ENCODE peak calls at places on chromosomes 12 and 14, in seven cellular contexts. J, D, A, N, T, I and U are unnamed samples.

GRCh38 chr12:6343518-6343917 is 1.6 kb upstream of the TNFRSF1A start:
- DNase-seq in J (peak; percentile 55), D (no peak), A (no peak), N (no peak), T (no peak), I (no peak), U (peak; percentile 39)

GRCh38 chr12:99759467-99759866 is 111.9 kb downstream of the GARIN6 start:
- DNase-seq in J (no peak), D (no peak), A (no peak), N (no peak), T (no peak), I (no peak), U (no peak)

GRCh38 chr14:77059276-77059934 is 30.9 kb upstream of the IRF2BPL start:
- DNase-seq in J (peak; percentile 97), D (no peak), A (no peak), N (peak; percentile 79), T (peak; percentile 89), I (no peak), U (peak; percentile 93)

GRCh38 chr12:101839324-101840283 is 8.8 kb upstream of the GNPTAB start:
- DNase-seq in J (peak; percentile 75), D (peak; percentile 53), A (peak; percentile 74), N (peak; percentile 78), T (peak; percentile 78), I (no peak), U (peak; percentile 73)

GRCh38 chr14:50533314-50533705 is 941 bp upstream of the MAP4K5 start:
- DNase-seq in J (no peak), D (no peak), A (no peak), N (no peak), T (no peak), I (no peak), U (peak; percentile 31)

GRCh38 chr12:71057330-71057729 is 100.5 kb downstream of the TSPAN8 start:
- DNase-seq in J (peak; percentile 52), D (no peak), A (no peak), N (no peak), T (peak; percentile 31), I (no peak), U (no peak)

GRCh38 chr12:104761091-104761490 is 197.0 kb downstream of the SLC41A2 start:
- DNase-seq in J (no peak), D (no peak), A (no peak), N (no peak), T (no peak), I (no peak), U (no peak)

GRCh38 chr14:101231828-101232227 is 328.3 kb upstream of the RTL1 start:
- DNase-seq in J (no peak), D (no peak), A (no peak), N (no peak), T (no peak), I (no peak), U (no peak)

GRCh38 chr12:128583453-128583852 is 240.3 kb downstream of the SLC15A4 start:
- DNase-seq in J (no peak), D (no peak), A (no peak), N (no peak), T (no peak), I (no peak), U (no peak)
- TF ChIP-seq CTCF in J (no peak), D (no peak), A (no peak), N (no peak), T (no peak), I (no peak), U (no peak)

GRCh38 chr14:67619446-67620216 is at the start of gene ARG2:
- DNase-seq in J (peak; percentile 96), D (peak; percentile 97), A (peak; percentile 98), N (peak; percentile 97), T (peak; percentile 95), I (peak; percentile 83), U (peak; percentile 95)
- TF ChIP-seq CTCF in J (no peak), D (no peak), A (no peak), N (peak; percentile 9), T (no peak), I (peak; percentile 6), U (no peak)

DNA sequence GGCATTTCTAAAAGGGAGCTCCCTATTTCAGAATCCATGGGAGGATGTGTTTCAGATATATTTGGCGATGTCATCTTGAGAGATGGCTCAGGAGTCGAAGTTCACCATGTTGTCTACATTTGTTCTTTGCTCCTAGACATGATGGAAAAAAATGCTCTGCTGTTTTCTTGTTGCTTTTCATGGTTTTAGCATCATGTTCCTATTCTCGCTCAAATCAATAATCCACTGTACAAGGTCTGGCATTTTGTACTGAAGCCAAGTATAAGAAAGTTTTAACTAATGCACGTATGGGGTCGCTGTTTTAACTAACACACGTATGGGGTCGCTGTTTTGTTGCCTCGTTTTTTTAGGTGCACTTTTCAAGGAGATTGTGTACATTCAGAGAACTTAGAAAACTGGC is 60.9 kb downstream of the PLXNC1 start:
- DNase-seq in J (no peak), D (no peak), A (no peak), N (no peak), T (no peak), I (no peak), U (no peak)
- TF ChIP-seq CTCF in J (no peak), D (no peak), A (no peak), N (no peak), T (no peak), I (no peak), U (no peak)

DNA sequence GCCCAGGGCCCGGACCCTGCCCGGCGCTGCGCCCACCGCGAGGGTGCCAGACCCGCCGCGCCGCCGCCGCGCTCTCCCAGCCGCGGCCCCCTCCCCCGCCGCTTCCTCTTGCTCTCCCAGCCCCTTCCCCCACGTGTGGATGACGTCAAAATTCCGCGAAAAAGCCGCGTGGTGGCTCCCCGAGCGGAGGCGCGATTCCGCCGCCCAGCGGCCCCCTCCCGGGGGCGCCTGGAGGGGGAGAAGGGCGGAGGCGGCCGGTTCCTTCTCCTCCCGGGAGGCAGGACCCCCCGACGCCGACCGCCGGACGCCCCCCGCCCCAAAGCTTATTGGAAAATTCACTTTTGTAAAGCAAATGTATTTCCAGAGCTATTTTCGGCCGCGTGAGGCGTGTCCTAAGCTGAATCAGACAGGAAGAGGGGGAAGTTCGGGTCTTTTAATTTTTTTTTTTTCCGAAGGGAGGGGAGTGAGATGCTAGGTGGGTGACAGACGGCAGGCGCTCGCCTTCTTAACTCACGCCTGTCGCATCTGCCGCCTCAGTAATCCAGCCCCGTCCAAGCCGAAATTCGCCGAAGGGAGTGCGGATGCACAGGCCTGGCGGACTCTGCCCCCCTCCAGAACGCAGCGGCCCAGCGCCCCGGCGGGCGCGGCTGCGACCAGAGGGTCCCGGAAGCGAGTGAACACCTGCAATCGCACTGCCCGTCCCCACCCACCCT is 4.1 kb upstream of the CCND2 start:
- DNase-seq in J (peak; percentile 86), D (peak; percentile 88), A (peak; percentile 82), N (peak; percentile 72), T (peak; percentile 70), I (no peak), U (peak; percentile 42)
- TF ChIP-seq CTCF in J (no peak), D (no peak), A (no peak), N (no peak), T (no peak), I (no peak), U (no peak)

GRCh38 chr12:91817512-91817911 is 328.1 kb downstream of the BTG1 start:
- DNase-seq in J (peak; percentile 13), D (no peak), A (no peak), N (peak; percentile 29), T (peak; percentile 8), I (no peak), U (no peak)
- TF ChIP-seq CTCF in J (no peak), D (no peak), A (no peak), N (no peak), T (no peak), I (no peak), U (no peak)

GRCh38 chr12:124273630-124274029 is 21.3 kb upstream of the RFLNA start:
- DNase-seq in J (peak; percentile 49), D (no peak), A (no peak), N (peak; percentile 86), T (peak; percentile 53), I (no peak), U (no peak)
- TF ChIP-seq CTCF in J (peak; percentile 22), D (no peak), A (no peak), N (peak; percentile 58), T (peak; percentile 28), I (no peak), U (peak; percentile 30)

GRCh38 chr12:58105225-58106119 is 164.1 kb downstream of the ATP23 start:
- DNase-seq in J (peak; percentile 45), D (no peak), A (no peak), N (peak; percentile 17), T (peak; percentile 8), I (no peak), U (peak; percentile 12)
- TF ChIP-seq CTCF in J (peak; percentile 28), D (no peak), A (no peak), N (peak; percentile 53), T (peak; percentile 39), I (peak; percentile 32), U (peak; percentile 42)